ENCODE peak calls at places on chromosomes 5 and 9, in five cellular contexts. V is Karpas-422; D is PC-9; P is naive thymus-derived CD4-positive, alpha-beta T cell; W is CD4-positive, CD25-positive, alpha-beta regulatory T cell. J is an unnamed sample.

GRCh38 chr5:107517185-107517868 is 153.4 kb downstream of the EFNA5 start:
- DNase-seq in D (no peak), V (no peak), P (no peak), W (no peak), J (no peak)

GRCh38 chr9:33468215-33468730 is 5.5 kb downstream of the NOL6 start:
- DNase-seq in V (peak), D (no peak), W (no peak), P (no peak), J (no peak)

GRCh38 chr5:93874080-93874479 is 132.7 kb upstream of the POU5F2 start:
- DNase-seq in P (no peak), D (no peak), W (peak), V (no peak), J (no peak)

GRCh38 chr5:176870110-176870591 is 29.0 kb downstream of the HK3 start:
- DNase-seq in P (no peak), W (no peak), D (peak), V (peak), J (peak)

GRCh38 chr9:113219972-113220371 is 1.1 kb downstream of the FKBP15 start:
- DNase-seq in D (no peak), P (no peak), V (peak), W (peak), J (no peak)

GRCh38 chr5:68242743-68243142 is 27.2 kb downstream of the PIK3R1 start:
- DNase-seq in D (no peak), P (no peak), W (no peak), V (no peak), J (no peak)

GRCh38 chr5:170307575-170308465 is 10.2 kb upstream of the LCP2 start:
- DNase-seq in W (no peak), P (no peak), V (peak), D (peak), J (peak)

GRCh38 chr5:159316519-159317383 is 13.5 kb downstream of the IL12B start:
- DNase-seq in V (peak), D (peak), W (peak), P (peak), J (peak)

GRCh38 chr5:113215401-113216060 is 219.3 kb downstream of the TSSK1B start:
- DNase-seq in V (no peak), D (no peak), P (no peak), W (no peak), J (no peak)

GRCh38 chr5:95273956-95274520 is 10.9 kb downstream of the MCTP1 start:
- DNase-seq in P (no peak), D (no peak), W (no peak), V (no peak), J (no peak)

GRCh38 chr5:44332360-44332971 is 56.8 kb downstream of the FGF10 start:
- DNase-seq in P (no peak), W (peak), V (peak), D (no peak), J (peak)

GRCh38 chr5:126015244-126016054 is 407.8 kb upstream of the GRAMD2B start:
- DNase-seq in D (no peak), P (no peak), V (no peak), W (no peak), J (no peak)

GRCh38 chr9:121871431-121872025 is 220.1 kb downstream of the DAB2IP start:
- DNase-seq in W (no peak), V (no peak), D (no peak), P (no peak), J (no peak)

GRCh38 chr5:167014657-167015056 is 1276.8 kb upstream of the WWC1 start:
- DNase-seq in W (no peak), P (no peak), V (no peak), D (no peak), J (no peak)

GRCh38 chr5:107652839-107653607 is 17.7 kb downstream of the EFNA5 start:
- DNase-seq in D (no peak), W (no peak), V (no peak), P (no peak), J (no peak)

DNA sequence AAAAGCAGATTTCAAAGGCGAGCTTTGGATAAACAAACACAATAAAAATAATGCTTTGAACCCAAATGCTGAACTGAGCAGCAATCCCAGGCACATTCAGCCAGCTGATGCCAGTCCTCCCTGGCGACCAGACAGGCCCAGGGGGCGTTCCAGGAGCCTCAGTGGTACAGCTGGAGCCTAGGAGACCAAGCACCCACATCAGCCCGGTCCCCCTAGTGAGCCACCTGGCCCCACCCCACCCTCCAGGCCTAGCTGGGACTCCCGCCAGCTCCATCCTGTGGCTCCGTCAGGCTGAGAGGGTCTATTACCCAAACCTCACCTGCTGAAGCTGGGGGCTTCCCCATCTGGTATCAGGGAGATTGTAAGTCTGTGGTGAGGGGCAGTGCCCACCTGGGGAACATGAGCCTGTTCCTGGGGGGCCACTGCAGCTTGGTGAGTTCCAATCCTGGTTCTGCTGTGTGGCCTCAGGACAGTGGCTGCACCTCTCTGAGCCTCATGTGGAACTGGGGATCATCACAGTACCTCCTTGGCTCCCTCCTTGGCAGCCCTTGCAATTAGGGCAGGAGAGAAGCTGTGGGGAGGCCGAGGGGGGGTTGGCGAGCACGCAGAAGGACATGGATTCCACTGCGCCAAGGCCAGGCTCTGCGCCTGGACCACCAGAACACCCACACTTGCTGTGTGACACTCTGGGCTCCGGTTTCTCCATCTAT is 16.7 kb downstream of the C9orf50 start:
- DNase-seq in V (no peak), P (no peak), W (no peak), D (no peak), J (no peak)
- H3K27ac ChIP-seq in V (no peak), P (no peak), W (no peak), D (no peak), J (no peak)

DNA sequence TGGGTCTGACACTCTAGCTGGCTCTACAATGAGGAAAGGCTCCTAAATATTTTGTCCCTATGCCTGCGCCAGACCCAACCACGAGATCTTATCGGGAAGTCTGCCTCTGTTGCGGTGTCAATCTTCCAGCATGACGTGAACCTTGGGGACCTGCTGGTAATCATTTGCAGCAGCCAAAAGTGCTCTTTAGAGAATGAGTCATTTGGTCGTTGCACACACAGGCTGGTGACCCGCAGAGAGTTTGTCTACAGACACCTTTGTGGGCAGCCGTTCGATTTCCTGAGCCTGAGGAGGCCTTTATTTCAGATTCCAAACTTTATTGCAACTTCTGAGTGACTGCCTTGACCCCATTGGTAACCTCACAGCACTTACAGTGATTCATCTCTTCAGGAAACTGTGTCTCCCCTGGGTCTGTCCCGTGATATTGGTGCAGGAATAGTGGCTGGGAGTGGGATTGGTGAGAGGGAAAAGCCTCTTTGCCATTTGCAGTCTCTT is 326.1 kb downstream of the NSG2 start:
- DNase-seq in D (peak), V (no peak), P (no peak), W (no peak), J (no peak)
- H3K27ac ChIP-seq in D (peak), V (no peak), P (no peak), W (no peak), J (no peak)

DNA sequence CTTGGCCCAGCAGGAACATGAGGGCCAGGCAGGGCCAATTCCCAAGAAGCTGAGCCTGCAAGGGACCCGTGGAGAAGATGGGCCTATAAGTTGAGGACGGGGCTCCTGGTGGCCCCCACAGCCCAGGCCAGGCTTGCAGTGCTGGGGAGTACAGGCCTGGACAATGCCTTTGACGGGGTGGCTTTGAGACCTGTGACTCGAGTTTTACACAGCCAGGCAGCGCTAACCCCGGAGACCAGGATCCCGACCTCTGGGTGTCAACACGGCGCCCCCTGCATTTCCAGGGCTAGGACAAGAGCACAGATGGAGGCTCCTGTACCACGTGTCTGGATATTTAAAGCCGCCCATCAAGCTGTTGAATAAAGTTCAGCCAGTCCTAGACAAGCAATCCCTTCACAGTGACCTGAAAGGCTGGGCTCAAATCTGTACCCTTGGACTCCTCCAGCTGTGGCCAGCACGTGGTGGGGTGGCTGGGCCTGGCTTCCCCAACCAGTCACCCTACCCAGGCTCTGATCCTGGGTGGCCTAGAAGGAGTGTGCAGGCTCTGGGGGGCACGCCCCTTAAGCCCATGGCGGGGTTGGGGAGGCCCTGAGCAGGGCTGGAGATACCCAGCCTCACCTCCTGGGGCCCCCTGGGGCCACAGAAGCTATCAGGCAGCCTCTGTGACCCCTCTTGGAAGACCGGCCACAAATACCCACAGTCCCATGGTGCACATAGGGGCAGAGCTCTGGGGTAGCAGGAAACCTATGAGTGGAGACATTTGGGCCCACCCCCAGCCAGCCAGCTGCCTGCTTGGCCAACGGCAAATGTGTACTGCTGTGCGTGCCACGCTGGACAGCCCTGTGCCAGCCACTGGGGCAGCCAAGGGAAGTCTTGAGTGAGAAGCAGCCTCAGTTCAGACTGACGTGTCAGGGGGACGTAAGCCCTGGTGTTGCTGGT is 88.7 kb downstream of the NTNG2 start:
- DNase-seq in V (no peak), W (no peak), D (no peak), P (no peak), J (no peak)
- H3K27ac ChIP-seq in V (no peak), W (no peak), D (no peak), P (no peak), J (no peak)

GRCh38 chr5:915946-916345 is 23.3 kb downstream of the TRIP13 start:
- DNase-seq in P (no peak), W (no peak), D (no peak), V (no peak), J (no peak)

GRCh38 chr5:914612-915011 is 21.9 kb downstream of the TRIP13 start:
- DNase-seq in D (no peak), W (no peak), P (no peak), V (no peak), J (no peak)

GRCh38 chr5:916441-917293 is 24.0 kb downstream of the TRIP13 start:
- DNase-seq in D (no peak), P (no peak), W (no peak), V (no peak), J (peak)

GRCh38 chr5:912356-913091 is 19.8 kb downstream of the TRIP13 start:
- DNase-seq in V (peak), D (peak), P (no peak), W (peak), J (no peak)

GRCh38 chr5:914174-914573 is 21.5 kb downstream of the TRIP13 start:
- DNase-seq in P (no peak), D (no peak), V (no peak), W (no peak), J (no peak)
- H3K27ac ChIP-seq in P (no peak), D (no peak), V (no peak), W (no peak), J (no peak)

GRCh38 chr5:157745041-157745456 is 1.5 kb downstream of the LSM11 start:
- DNase-seq in P (no peak), V (no peak), D (no peak), W (no peak), J (no peak)
- H3K27ac ChIP-seq in P (no peak), V (no peak), D (no peak), W (no peak), J (no peak)

GRCh38 chr5:98308231-98308630 is 465.2 kb upstream of the RGMB start:
- DNase-seq in D (no peak), W (no peak), V (no peak), P (no peak), J (no peak)

GRCh38 chr5:98308960-98309359 is 464.5 kb upstream of the RGMB start:
- DNase-seq in V (no peak), W (no peak), D (no peak), P (no peak), J (no peak)

GRCh38 chr5:98309785-98310566 is 463.5 kb upstream of the RGMB start:
- DNase-seq in W (peak), P (no peak), D (peak), V (no peak), J (no peak)

DNA sequence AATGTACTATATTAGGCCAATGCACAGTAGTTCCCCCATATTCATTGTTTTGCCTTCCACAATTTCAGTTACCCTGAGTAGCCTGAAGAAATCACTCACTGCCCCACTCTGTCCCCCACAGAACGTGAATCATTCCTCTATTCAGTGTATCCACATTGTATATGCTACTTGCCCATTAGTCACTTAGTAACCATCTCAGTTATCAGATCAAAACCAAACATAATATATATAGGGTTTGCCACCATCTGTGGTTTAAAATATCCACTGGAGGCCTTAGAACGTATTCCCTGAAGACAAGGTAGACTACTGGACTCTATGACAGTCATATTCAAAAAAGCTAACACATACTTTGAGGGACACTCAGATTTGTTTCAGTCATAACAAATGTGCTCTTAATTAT is 465.7 kb upstream of the RGMB start:
- DNase-seq in W (no peak), V (no peak), P (no peak), D (peak), J (no peak)
- H3K27ac ChIP-seq in W (no peak), V (no peak), P (no peak), D (peak), J (no peak)

GRCh38 chr9:34986541-34987047 is 3.0 kb upstream of the DNAJB5 start:
- DNase-seq in D (no peak), V (peak), P (peak), W (peak), J (no peak)
- H3K27ac ChIP-seq in D (no peak), V (no peak), P (peak), W (peak), J (no peak)

J was measured in K562.